ENCODE peak calls at places on chromosomes 12 and 14, in five cellular contexts. M is HepG2, D is HCT116, L is K562, Z is A549. N is an unnamed sample.

GRCh38 chr12:113333877-113334785 is 778 bp downstream of the SLC8B1 start:
- DNase-seq in Z (no peak), D (no peak), L (no peak), M (no peak), N (no peak)

GRCh38 chr12:92133795-92134637 is 11.6 kb downstream of the BTG1 start:
- DNase-seq in D (no peak), M (no peak), Z (no peak), L (no peak), N (no peak)

GRCh38 chr14:73188501-73188903 is 48.8 kb upstream of the PAPLN start:
- DNase-seq in M (no peak), L (no peak), Z (peak; percentile 45), D (no peak), N (no peak)

GRCh38 chr12:67827820-67828383 is 161.3 kb upstream of the IFNG-AS1 start:
- DNase-seq in M (no peak), L (no peak), Z (peak; percentile 80), D (peak; percentile 62), N (no peak)

GRCh38 chr12:82174936-82175335 is 183.3 kb downstream of the CCDC59 start:
- DNase-seq in D (no peak), Z (no peak), M (no peak), L (no peak), N (no peak)

GRCh38 chr14:76876076-76876475 is 49.9 kb downstream of the LRRC74A start:
- DNase-seq in D (peak; percentile 81), M (peak; percentile 43), Z (peak; percentile 80), L (peak; percentile 62), N (peak; percentile 76)

GRCh38 chr12:26172013-26172412 is 23.4 kb upstream of the SSPN start:
- DNase-seq in M (no peak), L (no peak), Z (no peak), D (no peak), N (no peak)

GRCh38 chr12:98371419-98371818 is 144.0 kb upstream of the TMPO start:
- DNase-seq in D (no peak), Z (no peak), L (no peak), M (no peak), N (no peak)

GRCh38 chr14:22052795-22053194 is 379.2 kb upstream of the OR4E1 start:
- DNase-seq in M (no peak), D (no peak), L (no peak), Z (no peak), N (no peak)

GRCh38 chr14:89041245-89041585 is 216.8 kb downstream of the TTC8 start:
- DNase-seq in Z (no peak), M (peak; percentile 93), L (no peak), D (peak; percentile 27), N (no peak)

GRCh38 chr14:61662437-61663311 is 32.6 kb upstream of the HIF1A start:
- DNase-seq in Z (peak; percentile 76), M (peak; percentile 59), L (peak; percentile 11), D (peak; percentile 34), N (no peak)

GRCh38 chr12:46492471-46493351 is 120.1 kb upstream of the SLC38A2 start:
- DNase-seq in L (no peak), M (peak; percentile 100), Z (peak; percentile 97), D (peak; percentile 85), N (no peak)

GRCh38 chr14:45467023-45467422 is 214.0 kb upstream of the MIS18BP1 start:
- DNase-seq in M (no peak), Z (no peak), D (no peak), L (no peak), N (no peak)

GRCh38 chr12:89895591-89895990 is 187.0 kb upstream of the ATP2B1 start:
- DNase-seq in L (no peak), M (no peak), Z (no peak), D (no peak), N (no peak)

GRCh38 chr12:114166360-114166759 is 200.2 kb upstream of the RBM19 start:
- DNase-seq in Z (peak; percentile 49), L (peak; percentile 58), M (peak; percentile 9), D (peak; percentile 24), N (peak; percentile 71)

GRCh38 chr14:65345264-65345663 is 67.3 kb upstream of the FUT8 start:
- DNase-seq in L (no peak), D (no peak), Z (no peak), M (no peak), N (no peak)

GRCh38 chr12:46217686-46218508 is 50.9 kb downstream of the SLC38A1 start:
- DNase-seq in D (no peak), M (no peak), L (no peak), Z (no peak), N (no peak)

GRCh38 chr14:51283402-51283825 is 43.4 kb downstream of the TMX1 start:
- DNase-seq in Z (peak; percentile 81), D (peak; percentile 36), M (peak; percentile 74), L (peak; percentile 62), N (no peak)

GRCh38 chr12:95202691-95203476 is 14.4 kb downstream of the FGD6 start:
- DNase-seq in L (no peak), D (no peak), M (no peak), Z (no peak), N (no peak)

GRCh38 chr12:109606261-109607028 is 32.9 kb downstream of the MVK start:
- DNase-seq in D (no peak), L (peak; percentile 53), Z (no peak), M (peak; percentile 66), N (no peak)

GRCh38 chr14:34614638-34615037 is 15.3 kb downstream of the SNX6 start:
- DNase-seq in D (no peak), Z (no peak), L (no peak), M (no peak), N (no peak)

GRCh38 chr12:47885012-47885501 is 19.7 kb downstream of the VDR start:
- DNase-seq in L (peak; percentile 21), D (no peak), M (no peak), Z (no peak), N (no peak)

GRCh38 chr12:48388430-48388829 is 37.7 kb upstream of the ZNF641 start:
- DNase-seq in D (no peak), L (no peak), M (no peak), Z (no peak), N (no peak)

GRCh38 chr12:131911251-131911650 is 16.8 kb downstream of the ULK1 start:
- DNase-seq in D (no peak), M (no peak), L (no peak), Z (no peak), N (no peak)

GRCh38 chr12:2976581-2976996 is 17.4 kb downstream of the TEAD4 start:
- DNase-seq in L (peak; percentile 47), M (no peak), Z (no peak), D (no peak), N (no peak)

GRCh38 chr12:102539651-102540553 is 59.5 kb upstream of the IGF1 start:
- DNase-seq in Z (peak; percentile 96), D (no peak), L (no peak), M (peak; percentile 31), N (no peak)

GRCh38 chr12:52241205-52241842 is 8.3 kb downstream of the KRT7 start:
- DNase-seq in D (no peak), Z (peak; percentile 63), L (no peak), M (no peak), N (no peak)

GRCh38 chr12:127496255-127496654 is 770.7 kb upstream of the TMEM132C start:
- DNase-seq in L (no peak), D (no peak), Z (no peak), M (no peak), N (peak; percentile 29)

GRCh38 chr12:122297494-122297893 is 31.2 kb upstream of the VPS33A start:
- DNase-seq in D (no peak), M (no peak), L (no peak), Z (no peak), N (no peak)

GRCh38 chr14:98185036-98185435 is 1087.0 kb downstream of the BCL11B start:
- DNase-seq in D (no peak), M (no peak), L (no peak), Z (no peak), N (no peak)

GRCh38 chr12:724194-724855 is 28.1 kb upstream of the WNK1 start:
- DNase-seq in D (peak; percentile 27), L (no peak), Z (peak; percentile 25), M (no peak), N (no peak)

GRCh38 chr12:111308473-111308872 is 60.4 kb downstream of the PHETA1 start:
- DNase-seq in D (no peak), L (no peak), M (no peak), Z (no peak), N (no peak)

GRCh38 chr12:50785406-50785805 is 21.5 kb downstream of the ATF1 start:
- DNase-seq in D (no peak), L (no peak), Z (no peak), M (no peak), N (no peak)

DNA sequence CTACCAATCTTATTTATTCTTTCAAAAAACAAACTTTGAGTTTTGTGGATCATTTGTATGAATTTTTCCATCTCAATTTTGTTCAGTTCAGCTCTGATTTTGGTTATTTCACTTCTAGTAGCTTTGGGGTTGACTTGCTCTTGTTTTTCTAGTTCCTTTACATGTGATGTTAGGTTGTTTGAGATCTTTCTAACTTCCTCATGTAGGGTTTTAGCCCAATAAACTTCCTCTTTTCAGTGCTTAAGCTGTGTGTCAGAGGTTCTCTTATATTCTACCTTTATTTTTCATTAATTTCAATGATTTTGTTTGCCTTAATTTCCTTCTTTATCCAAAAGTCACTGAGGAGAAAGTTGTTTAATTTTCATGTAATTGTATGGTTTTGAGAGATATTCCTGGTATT is 860.4 kb upstream of the FBXO33 start:
- DNase-seq in D (no peak), L (no peak), M (no peak), Z (no peak), N (no peak)
- TF ChIP-seq CEBPB in D (no peak), L (no peak), M (no peak), Z (no peak), N (no peak)

DNA sequence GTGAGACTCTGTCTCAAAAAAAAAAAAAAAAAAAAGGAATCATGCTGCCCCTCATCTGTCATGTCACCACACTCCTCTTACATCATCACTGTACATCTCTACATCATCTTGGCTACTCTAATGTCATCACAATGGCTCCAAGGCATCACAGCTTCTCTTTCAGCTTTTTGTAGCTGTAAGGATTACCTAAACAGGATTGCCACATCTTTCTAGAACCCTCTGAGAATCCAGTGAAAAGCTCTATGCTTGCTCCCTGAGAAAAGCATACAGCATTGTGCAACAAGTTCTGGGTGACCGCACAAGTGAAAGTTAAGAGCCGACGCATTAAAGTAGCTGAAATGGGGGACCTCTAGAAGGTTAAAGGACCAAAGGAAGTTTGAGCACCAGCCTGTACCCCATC is 272.5 kb downstream of the C12orf50 start:
- DNase-seq in Z (peak; percentile 15), D (no peak), L (no peak), M (no peak), N (no peak)
- TF ChIP-seq CEBPB in Z (peak; percentile 45), D (no peak), L (no peak), M (no peak), N (no peak)

GRCh38 chr12:124656947-124657434 is 89.6 kb upstream of the NCOR2 start:
- DNase-seq in M (no peak), L (no peak), D (no peak), Z (no peak), N (no peak)

GRCh38 chr12:124656214-124656516 is 88.8 kb upstream of the NCOR2 start:
- DNase-seq in L (no peak), Z (no peak), M (no peak), D (no peak), N (no peak)

GRCh38 chr12:124654666-124655316 is 87.4 kb upstream of the NCOR2 start:
- DNase-seq in M (no peak), L (no peak), Z (no peak), D (no peak), N (no peak)

GRCh38 chr12:124653169-124653931 is 85.9 kb upstream of the NCOR2 start:
- DNase-seq in Z (no peak), M (no peak), D (no peak), L (no peak), N (no peak)

GRCh38 chr12:124655317-124656213 is 88.2 kb upstream of the NCOR2 start:
- DNase-seq in L (no peak), Z (peak; percentile 45), M (no peak), D (no peak), N (peak; percentile 72)
- TF ChIP-seq CEBPB in L (no peak), Z (no peak), M (no peak), D (no peak), N (no peak)

GRCh38 chr12:15933751-15934150 is 22.6 kb downstream of the DERA start:
- DNase-seq in Z (no peak), D (no peak), M (no peak), L (no peak), N (no peak)
- TF ChIP-seq CEBPB in Z (no peak), D (no peak), M (no peak), L (no peak), N (no peak)

N was measured in H1.